ENCODE peak calls at places on chromosomes 3 and 15, in ten cellular contexts. L is T-helper 2 cell treated with Interferon-gamma antibody and Interleukin-4, amounts not matched to agents 5 μg/mL and 100 μg/mL, for 36 hours; C is GM12892; U is iris pigment epithelial cell; F is epithelial cell of esophagus; T is stimulated activated CD8-positive, alpha-beta memory T cell treated with anti-CD3 and anti-CD28 coated beads, Interleukin-4, amount 100 ng/mL, for 48 hours; D is hypothalamus; H is AG08396; Y is stimulated activated CD4-positive, alpha-beta T cell treated with anti-CD3 and anti-CD28 coated beads, Interleukin-15, amount 100 ng/mL, for 1 hour; N is body of pancreas. P is an unnamed sample.

GRCh38 chr3:59605318-59605717 is 555.5 kb upstream of the CFAP20DC start:
- DNase-seq in L (no peak), C (no peak), U (no peak), F (no peak), T (no peak), D (no peak), H (no peak), Y (no peak), N (peak; percentile 22), P (no peak)

GRCh38 chr15:25391971-25392733 is 46.7 kb downstream of the UBE3A start:
- DNase-seq in L (no peak), C (no peak), U (peak; percentile 83), F (peak; percentile 73), T (no peak), D (no peak), H (peak; percentile 24), Y (no peak), N (no peak), P (no peak)

GRCh38 chr15:83322061-83322460 is 37.6 kb upstream of the BNC1 start:
- DNase-seq in L (no peak), C (no peak), U (peak; percentile 48), F (peak; percentile 88), T (no peak), D (no peak), H (no peak), Y (no peak), N (no peak), P (no peak)

GRCh38 chr3:10309736-10310135 is 11.2 kb downstream of the SEC13 start:
- DNase-seq in L (no peak), C (no peak), U (peak; percentile 47), F (no peak), T (no peak), D (no peak), H (no peak), Y (no peak), N (no peak), P (no peak)

GRCh38 chr15:43285609-43286037 is 18.9 kb upstream of the TGM5 start:
- DNase-seq in L (peak; percentile 34), C (peak; percentile 42), U (peak; percentile 65), F (peak; percentile 71), T (peak; percentile 66), D (no peak), H (peak; percentile 71), Y (no peak), N (peak; percentile 58), P (no peak)

GRCh38 chr3:69116897-69117296 is 5.5 kb downstream of the LMOD3 start:
- DNase-seq in L (no peak), C (no peak), U (no peak), F (peak; percentile 34), T (no peak), D (peak; percentile 11), H (no peak), Y (no peak), N (peak; percentile 29), P (peak; percentile 50)

GRCh38 chr15:85282504-85283115 is 97.8 kb upstream of the AKAP13 start:
- DNase-seq in L (no peak), C (no peak), U (peak; percentile 61), F (peak; percentile 63), T (no peak), D (no peak), H (peak; percentile 73), Y (no peak), N (no peak), P (no peak)

GRCh38 chr15:97904196-97904572 is 56.3 kb upstream of the ARRDC4 start:
- DNase-seq in L (peak; percentile 18), C (peak; percentile 9), U (peak; percentile 63), F (peak; percentile 81), T (peak; percentile 47), D (peak; percentile 54), H (peak; percentile 78), Y (no peak), N (peak; percentile 76), P (no peak)

GRCh38 chr3:124117486-124117885 is 125.6 kb upstream of the ROPN1 start:
- DNase-seq in L (no peak), C (no peak), U (peak; percentile 30), F (peak; percentile 21), T (no peak), D (no peak), H (peak; percentile 38), Y (no peak), N (no peak), P (peak; percentile 15)

GRCh38 chr3:12969487-12969886 is 103.7 kb downstream of the IQSEC1 start:
- DNase-seq in L (no peak), C (no peak), U (no peak), F (no peak), T (no peak), D (no peak), H (no peak), Y (no peak), N (no peak), P (no peak)

GRCh38 chr3:183548262-183548769 is 7.2 kb downstream of the KLHL6 start:
- DNase-seq in L (no peak), C (no peak), U (peak; percentile 97), F (peak; percentile 93), T (no peak), D (no peak), H (peak; percentile 67), Y (no peak), N (no peak), P (no peak)

GRCh38 chr3:12750223-12750622 is 8.8 kb downstream of the TMEM40 start:
- DNase-seq in L (no peak), C (no peak), U (peak; percentile 70), F (peak; percentile 72), T (no peak), D (no peak), H (peak; percentile 71), Y (no peak), N (peak; percentile 66), P (no peak)

GRCh38 chr15:52254331-52254730 is 41.3 kb downstream of the MYO5C start:
- DNase-seq in L (no peak), C (no peak), U (no peak), F (no peak), T (no peak), D (no peak), H (no peak), Y (no peak), N (no peak), P (no peak)

P was measured in caudate nucleus.